ENCODE peak calls at places on chromosomes 13 and 19, in eight cellular contexts. K, J, H, I, B, V, D and A are unnamed samples.

GRCh38 chr13:40187324-40187795 is 479.1 kb downstream of the FOXO1 start:
- DNase-seq in K (no peak), J (no peak), H (no peak), I (no peak), B (no peak), V (no peak), D (no peak), A (no peak)

GRCh38 chr19:23436318-23436717 is 41.0 kb upstream of the ZNF91 start:
- DNase-seq in K (no peak), J (no peak), H (no peak), I (no peak), B (no peak), V (no peak), D (no peak), A (no peak)

GRCh38 chr13:50760751-50761150 is 82.7 kb downstream of the DLEU7 start:
- DNase-seq in K (no peak), J (no peak), H (no peak), I (no peak), B (no peak), V (no peak), D (no peak), A (no peak)

GRCh38 chr19:38386300-38386967 is 1.4 kb downstream of the GGN start:
- DNase-seq in K (no peak), J (no peak), H (peak), I (no peak), B (no peak), V (no peak), D (no peak), A (no peak)

GRCh38 chr19:17020823-17021222 is 5.8 kb downstream of the CPAMD8 start:
- DNase-seq in K (no peak), J (peak), H (no peak), I (peak), B (no peak), V (no peak), D (no peak), A (no peak)

GRCh38 chr19:38250821-38251563 is 5.2 kb downstream of the PPP1R14A start:
- DNase-seq in K (no peak), J (no peak), H (peak), I (no peak), B (peak), V (peak), D (peak), A (peak)

GRCh38 chr19:45159204-45159970 is 1.4 kb downstream of the NKPD1 start:
- DNase-seq in K (no peak), J (no peak), H (no peak), I (no peak), B (no peak), V (no peak), D (no peak), A (no peak)

GRCh38 chr13:72290962-72291681 is 424.1 kb upstream of the DACH1 start:
- DNase-seq in K (peak), J (peak), H (no peak), I (no peak), B (no peak), V (no peak), D (no peak), A (no peak)

GRCh38 chr19:1582201-1582600 is 10.5 kb downstream of the MBD3 start:
- DNase-seq in K (no peak), J (no peak), H (no peak), I (no peak), B (no peak), V (no peak), D (no peak), A (no peak)

DNA sequence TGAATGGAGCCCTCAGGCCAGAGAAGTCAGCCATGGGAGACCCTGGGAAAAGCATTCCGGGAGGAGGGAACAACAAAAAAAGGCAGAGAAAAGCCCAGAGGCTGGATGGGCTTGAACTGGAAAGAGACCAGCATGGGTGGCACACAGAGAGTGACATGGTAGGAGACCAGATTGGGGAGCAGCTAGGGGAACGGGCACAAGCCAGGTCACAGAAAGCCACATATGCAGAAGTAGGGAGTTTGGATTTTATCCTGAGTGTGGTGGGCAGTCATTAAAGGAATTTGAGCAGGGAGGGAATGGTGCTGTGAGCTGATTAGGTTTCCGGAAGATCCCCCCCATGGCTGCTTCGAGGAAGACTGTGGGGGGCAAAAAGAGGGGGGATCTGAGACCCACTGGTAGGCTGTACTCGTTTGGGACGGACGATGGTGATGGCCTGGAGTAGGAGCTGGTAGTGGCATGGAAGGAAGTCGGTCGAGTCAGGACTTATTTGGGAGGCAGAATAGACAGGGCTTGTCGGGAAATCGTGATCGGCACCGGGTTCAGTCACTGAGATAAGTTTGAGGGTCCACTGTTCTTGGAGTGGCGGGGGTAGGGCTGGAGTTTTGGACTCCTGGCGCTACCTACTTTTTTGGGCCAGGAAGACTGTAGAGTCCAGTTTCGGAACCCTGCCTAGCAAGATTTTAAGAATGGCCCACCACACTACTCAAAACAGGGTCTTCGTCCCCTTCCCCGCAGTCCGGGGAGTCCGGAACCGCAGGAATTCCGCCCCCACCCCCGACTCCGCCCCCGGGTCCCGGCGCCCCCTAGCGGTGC is 949 bp downstream of the SERTAD1 start:
- DNase-seq in K (no peak), J (no peak), H (no peak), I (no peak), B (no peak), V (no peak), D (no peak), A (no peak)
- TF ChIP-seq CTCF in K (no peak), J (no peak), H (no peak), I (no peak), B (no peak), V (no peak), D (no peak), A (no peak)

GRCh38 chr13:33710924-33711323 is 107.0 kb upstream of the RFC3 start:
- DNase-seq in K (no peak), J (no peak), H (no peak), I (no peak), B (no peak), V (no peak), D (no peak), A (no peak)
- TF ChIP-seq CTCF in K (no peak), J (no peak), H (no peak), I (no peak), B (no peak), V (no peak), D (no peak), A (no peak)

DNA sequence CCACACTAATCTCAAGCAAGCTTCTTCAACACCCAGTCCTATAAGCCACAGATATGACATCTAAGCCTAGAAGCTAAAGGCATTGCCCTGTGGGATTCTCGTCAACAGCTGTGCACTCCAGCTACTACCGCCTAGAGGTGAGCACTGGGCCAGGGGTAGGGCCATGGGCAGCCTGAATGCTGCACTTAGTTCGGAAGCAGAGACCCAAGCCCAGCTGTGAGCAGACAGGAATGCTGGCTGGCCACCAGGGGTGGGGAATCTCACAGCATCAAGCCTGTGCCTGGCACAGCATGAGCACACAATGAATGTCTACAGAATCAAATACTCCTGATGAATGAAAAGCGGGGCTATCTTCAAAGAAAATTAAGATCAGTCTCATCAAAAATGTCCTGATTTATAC is 167.5 kb upstream of the UBL3 start:
- DNase-seq in K (no peak), J (no peak), H (no peak), I (no peak), B (no peak), V (no peak), D (no peak), A (no peak)
- TF ChIP-seq CTCF in K (no peak), J (no peak), H (no peak), I (no peak), B (no peak), V (no peak), D (no peak), A (peak)

DNA sequence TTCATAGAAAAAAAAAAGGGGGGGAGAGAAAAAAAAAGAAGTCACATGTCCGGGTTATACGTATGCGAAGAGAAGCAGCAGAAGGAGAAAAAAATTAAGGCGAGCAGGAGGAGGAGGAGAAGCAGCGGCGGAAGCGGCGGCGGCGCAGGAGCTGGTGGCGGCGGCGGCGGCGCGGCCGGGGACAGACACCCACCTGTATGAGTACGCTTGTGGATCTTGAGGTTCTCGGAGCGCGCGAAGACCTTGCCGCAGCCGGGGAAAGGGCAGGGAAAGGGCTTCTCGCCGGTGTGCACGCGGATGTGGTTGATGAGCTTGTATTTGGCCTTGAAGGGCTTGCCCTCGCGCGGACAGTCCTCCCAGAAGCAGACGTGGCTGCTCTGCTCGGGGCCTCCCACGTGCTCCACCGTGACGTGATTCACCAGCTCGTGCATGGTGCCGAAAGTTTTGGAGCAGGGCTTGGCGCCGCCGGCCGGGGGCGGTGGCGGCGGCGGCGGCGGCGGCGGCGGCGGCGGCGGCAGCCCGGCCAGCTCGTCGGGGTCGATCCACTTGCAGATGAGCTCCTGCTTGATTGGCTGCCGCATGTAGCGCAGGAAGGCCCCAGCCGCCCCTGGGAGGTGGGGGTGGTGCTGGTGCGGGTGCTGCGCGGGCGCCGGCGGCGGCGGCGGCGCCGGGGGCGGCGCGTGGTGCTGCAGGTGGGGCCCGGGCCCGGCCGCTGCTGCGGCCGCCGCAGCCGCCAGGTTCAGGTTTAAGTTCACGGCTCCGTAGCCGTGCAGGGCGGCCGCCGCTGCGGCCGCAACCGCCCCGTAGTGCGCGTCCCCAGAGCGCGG is 1.4 kb downstream of the ZIC5 start:
- DNase-seq in K (no peak), J (peak), H (no peak), I (peak), B (no peak), V (no peak), D (no peak), A (peak)
- TF ChIP-seq CTCF in K (no peak), J (no peak), H (no peak), I (no peak), B (no peak), V (no peak), D (no peak), A (no peak)